ENCODE peak calls at places on chromosome 5, in eight cellular contexts. A, G, D, K, B, U, S and J are unnamed samples.

GRCh38 chr5:36552626-36553393 is 53.6 kb upstream of the SLC1A3 start:
- DNase-seq in S (peak; percentile 54), K (no peak), D (peak; percentile 27), A (peak; percentile 23), G (peak; percentile 13), U (no peak), B (peak; percentile 33), J (no peak)

GRCh38 chr5:83567741-83568530 is 96.4 kb downstream of the VCAN start:
- DNase-seq in G (peak; percentile 96), S (peak; percentile 77), U (peak; percentile 96), B (no peak), A (peak; percentile 92), K (no peak), D (peak; percentile 97), J (peak; percentile 84)

GRCh38 chr5:149959406-149960236 is 937 bp upstream of the SLC26A2 start:
- DNase-seq in G (peak; percentile 89), D (peak; percentile 45), A (peak; percentile 61), U (peak; percentile 84), S (peak; percentile 39), K (peak; percentile 16), B (no peak), J (no peak)

GRCh38 chr5:132814441-132815294 is 1.6 kb downstream of the SOWAHA start:
- DNase-seq in K (no peak), G (no peak), S (no peak), U (no peak), A (no peak), D (no peak), B (no peak), J (no peak)

GRCh38 chr5:50794812-50795211 is 128.4 kb downstream of the PARP8 start:
- DNase-seq in K (no peak), B (no peak), A (no peak), S (no peak), D (no peak), G (no peak), U (no peak), J (no peak)

GRCh38 chr5:86679529-86679928 is 61.8 kb downstream of the COX7C start:
- DNase-seq in G (peak; percentile 87), A (peak; percentile 60), U (peak; percentile 86), D (peak; percentile 67), S (peak; percentile 45), K (peak; percentile 11), B (no peak), J (peak; percentile 59)

GRCh38 chr5:168651654-168652053 is 72.5 kb upstream of the PANK3 start:
- DNase-seq in G (peak; percentile 94), S (peak; percentile 74), D (peak; percentile 92), A (peak; percentile 91), K (no peak), B (no peak), U (peak; percentile 94), J (peak; percentile 65)

GRCh38 chr5:139967353-139967752 is 75.7 kb downstream of the NRG2 start:
- DNase-seq in A (no peak), G (no peak), D (no peak), U (no peak), S (no peak), K (no peak), B (no peak), J (no peak)

GRCh38 chr5:56422060-56422762 is 189.1 kb upstream of the ANKRD55 start:
- DNase-seq in K (no peak), D (no peak), S (peak; percentile 82), G (no peak), A (no peak), B (no peak), U (no peak), J (no peak)

GRCh38 chr5:164336906-164337305 is 831.5 kb downstream of the MAT2B start:
- DNase-seq in G (peak; percentile 97), B (no peak), U (peak; percentile 87), A (peak; percentile 55), D (peak; percentile 60), S (no peak), K (no peak), J (peak; percentile 69)

GRCh38 chr5:73296772-73297171 is 123.8 kb downstream of the TMEM174 start:
- DNase-seq in D (no peak), K (no peak), B (no peak), S (peak; percentile 49), A (peak; percentile 60), U (peak; percentile 65), G (peak; percentile 41), J (no peak)

GRCh38 chr5:73298251-73299016 is 125.4 kb downstream of the TMEM174 start:
- DNase-seq in B (no peak), S (no peak), A (peak; percentile 50), G (peak; percentile 14), U (no peak), K (no peak), D (no peak), J (no peak)

GRCh38 chr5:73292816-73293459 is 119.9 kb downstream of the TMEM174 start:
- DNase-seq in B (no peak), U (no peak), D (no peak), K (no peak), S (no peak), A (no peak), G (no peak), J (no peak)

GRCh38 chr5:73297430-73297829 is 124.4 kb downstream of the TMEM174 start:
- DNase-seq in B (no peak), K (no peak), A (no peak), U (no peak), S (no peak), D (no peak), G (no peak), J (no peak)

DNA sequence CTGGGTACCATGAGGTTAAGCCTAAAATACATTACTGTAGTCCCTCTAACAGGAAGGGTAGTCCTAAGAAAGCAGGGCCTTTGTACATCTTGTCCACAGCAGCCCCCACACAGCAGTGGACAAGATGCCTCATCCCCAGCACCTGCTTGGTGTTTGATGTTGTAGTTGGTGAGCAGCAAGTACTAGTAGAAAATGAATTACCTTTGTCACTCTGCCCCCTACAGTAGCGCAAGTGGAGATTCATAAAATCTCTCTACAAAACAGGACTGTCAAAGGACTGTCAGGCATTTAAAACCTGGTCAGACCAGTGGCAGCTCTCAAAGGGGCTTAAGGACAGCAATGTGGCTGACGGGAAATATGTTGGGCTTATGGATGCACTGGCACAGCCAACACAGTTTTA is 122.5 kb downstream of the TMEM174 start:
- DNase-seq in A (no peak), D (no peak), B (no peak), U (no peak), G (no peak), S (no peak), K (no peak), J (no peak)
- TF ChIP-seq CTCF in A (no peak), D (peak; percentile 6), B (no peak), U (no peak), G (no peak), S (peak; percentile 20), K (peak; percentile 35), J (no peak)

DNA sequence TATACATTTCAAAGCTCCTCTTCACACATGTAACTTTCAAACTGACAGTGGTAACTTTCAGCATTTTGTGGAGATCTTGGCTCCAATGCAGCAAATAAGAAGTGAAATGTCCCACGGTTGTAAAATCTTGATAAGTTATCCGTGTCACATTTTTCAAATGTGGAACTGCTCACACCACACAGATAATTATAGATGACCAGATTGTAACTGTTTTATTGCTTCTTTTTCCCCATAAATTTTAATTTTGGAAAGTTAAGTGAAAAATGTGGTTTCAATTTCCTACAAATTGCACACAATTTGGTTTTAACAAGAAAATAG is 347.1 kb downstream of the EBF1 start:
- DNase-seq in B (no peak), A (no peak), G (no peak), D (peak; percentile 66), S (no peak), K (no peak), U (no peak), J (no peak)
- H3K4me3 ChIP-seq in B (no peak overlapping the region), A (no peak overlapping the region), G (no peak overlapping the region), D (peak overlapping the region; percentile 12), S (no peak overlapping the region), K (no peak overlapping the region), U (no peak overlapping the region), J (no peak overlapping the region)

GRCh38 chr5:103293719-103294118 is 35.2 kb downstream of the MACIR start:
- DNase-seq in G (no peak), A (no peak), U (peak; percentile 31), B (no peak), D (peak; percentile 13), S (no peak), K (no peak), J (no peak)

GRCh38 chr5:103298557-103298956 is 40.0 kb downstream of the MACIR start:
- DNase-seq in B (no peak), D (no peak), U (no peak), G (no peak), S (no peak), A (no peak), K (no peak), J (no peak)

GRCh38 chr5:103293099-103293498 is 34.5 kb downstream of the MACIR start:
- DNase-seq in S (no peak), D (no peak), A (no peak), G (no peak), U (no peak), B (no peak), K (no peak), J (no peak)

GRCh38 chr5:103295424-103295823 is 36.9 kb downstream of the MACIR start:
- DNase-seq in U (no peak), S (no peak), G (no peak), A (no peak), B (no peak), D (no peak), K (no peak), J (no peak)

DNA sequence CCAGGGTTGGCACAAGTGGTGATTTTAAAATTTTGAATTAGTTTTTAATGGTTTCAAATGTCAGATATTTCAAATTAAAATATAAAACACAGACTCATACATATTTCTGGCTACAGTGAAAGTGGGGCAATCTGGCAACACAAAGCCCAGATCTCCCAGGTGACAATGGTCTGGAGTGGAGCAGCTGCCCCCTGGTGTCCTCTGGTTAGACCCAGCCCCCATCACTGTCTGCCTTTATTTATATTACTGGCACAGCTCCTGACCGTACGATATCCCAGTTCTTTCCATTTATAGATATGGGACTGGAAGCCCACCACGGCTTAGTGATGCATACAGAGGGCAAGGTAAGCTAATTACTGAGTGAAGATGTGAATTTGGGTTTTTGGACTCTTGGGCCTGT is 37.3 kb downstream of the MACIR start:
- DNase-seq in D (no peak), B (no peak), S (no peak), U (no peak), K (peak; percentile 17), A (no peak), G (no peak), J (no peak)
- TF ChIP-seq CTCF in D (no peak), B (no peak), S (no peak), U (no peak), K (peak; percentile 33), A (no peak), G (no peak), J (no peak)

GRCh38 chr5:92580814-92581213 is 1000.2 kb downstream of the NR2F1-AS1 start:
- DNase-seq in B (no peak), K (no peak), S (no peak), U (no peak), D (no peak), A (peak; percentile 31), G (no peak), J (no peak)

GRCh38 chr5:92581249-92581648 is 999.8 kb downstream of the NR2F1-AS1 start:
- DNase-seq in U (no peak), A (no peak), S (no peak), K (no peak), D (peak; percentile 18), B (no peak), G (no peak), J (no peak)

GRCh38 chr5:92581690-92582089 is 999.3 kb downstream of the NR2F1-AS1 start:
- DNase-seq in U (no peak), B (no peak), A (no peak), K (no peak), S (no peak), D (no peak), G (no peak), J (no peak)
- H3K4me3 ChIP-seq in U (no peak overlapping the region), B (no peak overlapping the region), A (no peak overlapping the region), K (no peak overlapping the region), S (no peak overlapping the region), D (no peak overlapping the region), G (no peak overlapping the region), J (no peak overlapping the region)